ENCODE peak calls at places on chromosomes 6 and 20, in ten cellular contexts. One of them, this sample, is unnamed.

GRCh38 chr6:44122821-44123220 is 4.4 kb downstream of the MRPL14 start:
- DNase-seq in IMR-90: no peak
- DNase-seq in activated CD4-positive, alpha-beta T cell treated with anti-CD3 and anti-CD28 coated beads for 4 hours: no peak
- DNase-seq in lower lobe of right lung: no peak
- DNase-seq in HEK293T: no peak
- DNase-seq in dorsolateral prefrontal cortex: no peak
- DNase-seq in T-helper 9 cell: no peak
- DNase-seq in 8988T: no peak
- DNase-seq in astrocyte of the spinal cord: peak
- DNase-seq in left cardiac atrium: no peak
- DNase-seq in this sample: no peak

GRCh38 chr20:45861157-45862075 is 4.0 kb downstream of the ZSWIM3 start:
- DNase-seq in left cardiac atrium: no peak
- DNase-seq in activated CD4-positive, alpha-beta T cell treated with anti-CD3 and anti-CD28 coated beads for 4 hours: no peak
- DNase-seq in T-helper 9 cell: no peak
- DNase-seq in astrocyte of the spinal cord: no peak
- DNase-seq in HEK293T: no peak
- DNase-seq in 8988T: no peak
- DNase-seq in IMR-90: no peak
- DNase-seq in lower lobe of right lung: no peak
- DNase-seq in dorsolateral prefrontal cortex: no peak
- DNase-seq in this sample: no peak

GRCh38 chr6:111242452-111242851 is 155.1 kb downstream of the SLC16A10 start:
- DNase-seq in astrocyte of the spinal cord: peak
- DNase-seq in 8988T: no peak
- DNase-seq in dorsolateral prefrontal cortex: no peak
- DNase-seq in lower lobe of right lung: no peak
- DNase-seq in left cardiac atrium: no peak
- DNase-seq in IMR-90: peak
- DNase-seq in activated CD4-positive, alpha-beta T cell treated with anti-CD3 and anti-CD28 coated beads for 4 hours: no peak
- DNase-seq in HEK293T: no peak
- DNase-seq in T-helper 9 cell: no peak
- DNase-seq in this sample: no peak

GRCh38 chr6:169654590-169655391 is 47.0 kb downstream of the WDR27 start:
- DNase-seq in left cardiac atrium: peak
- DNase-seq in activated CD4-positive, alpha-beta T cell treated with anti-CD3 and anti-CD28 coated beads for 4 hours: peak
- DNase-seq in lower lobe of right lung: peak
- DNase-seq in T-helper 9 cell: peak
- DNase-seq in dorsolateral prefrontal cortex: peak
- DNase-seq in astrocyte of the spinal cord: peak
- DNase-seq in IMR-90: peak
- DNase-seq in 8988T: no peak
- DNase-seq in HEK293T: no peak
- DNase-seq in this sample: peak

GRCh38 chr6:117907600-117908245 is 659 bp downstream of the SLC35F1 start:
- DNase-seq in left cardiac atrium: peak
- DNase-seq in astrocyte of the spinal cord: no peak
- DNase-seq in T-helper 9 cell: no peak
- DNase-seq in dorsolateral prefrontal cortex: no peak
- DNase-seq in activated CD4-positive, alpha-beta T cell treated with anti-CD3 and anti-CD28 coated beads for 4 hours: no peak
- DNase-seq in lower lobe of right lung: peak
- DNase-seq in 8988T: no peak
- DNase-seq in IMR-90: no peak
- DNase-seq in HEK293T: peak
- DNase-seq in this sample: no peak

GRCh38 chr6:106134906-106135634 is 48.9 kb downstream of the PRDM1 start:
- DNase-seq in IMR-90: no peak
- DNase-seq in activated CD4-positive, alpha-beta T cell treated with anti-CD3 and anti-CD28 coated beads for 4 hours: no peak
- DNase-seq in T-helper 9 cell: no peak
- DNase-seq in astrocyte of the spinal cord: peak
- DNase-seq in lower lobe of right lung: no peak
- DNase-seq in dorsolateral prefrontal cortex: no peak
- DNase-seq in 8988T: no peak
- DNase-seq in HEK293T: no peak
- DNase-seq in left cardiac atrium: no peak
- DNase-seq in this sample: no peak

GRCh38 chr20:56796345-56796744 is 167.2 kb downstream of the TFAP2C start:
- DNase-seq in left cardiac atrium: no peak
- DNase-seq in T-helper 9 cell: no peak
- DNase-seq in lower lobe of right lung: no peak
- DNase-seq in IMR-90: no peak
- DNase-seq in activated CD4-positive, alpha-beta T cell treated with anti-CD3 and anti-CD28 coated beads for 4 hours: no peak
- DNase-seq in dorsolateral prefrontal cortex: no peak
- DNase-seq in 8988T: no peak
- DNase-seq in astrocyte of the spinal cord: no peak
- DNase-seq in HEK293T: no peak
- DNase-seq in this sample: no peak

GRCh38 chr20:17849901-17850673 is 118.5 kb downstream of the SNX5 start:
- DNase-seq in left cardiac atrium: peak
- DNase-seq in T-helper 9 cell: no peak
- DNase-seq in dorsolateral prefrontal cortex: no peak
- DNase-seq in lower lobe of right lung: peak
- DNase-seq in HEK293T: no peak
- DNase-seq in activated CD4-positive, alpha-beta T cell treated with anti-CD3 and anti-CD28 coated beads for 4 hours: no peak
- DNase-seq in IMR-90: peak
- DNase-seq in 8988T: peak
- DNase-seq in astrocyte of the spinal cord: peak
- DNase-seq in this sample: no peak

GRCh38 chr20:62466071-62466760 is 9.6 kb downstream of the GATA5 start:
- DNase-seq in lower lobe of right lung: no peak
- DNase-seq in astrocyte of the spinal cord: no peak
- DNase-seq in activated CD4-positive, alpha-beta T cell treated with anti-CD3 and anti-CD28 coated beads for 4 hours: no peak
- DNase-seq in left cardiac atrium: no peak
- DNase-seq in 8988T: no peak
- DNase-seq in IMR-90: no peak
- DNase-seq in HEK293T: no peak
- DNase-seq in dorsolateral prefrontal cortex: no peak
- DNase-seq in T-helper 9 cell: no peak
- DNase-seq in this sample: no peak

GRCh38 chr6:146339716-146340115 is 203.9 kb upstream of the RAB32 start:
- DNase-seq in 8988T: no peak
- DNase-seq in dorsolateral prefrontal cortex: no peak
- DNase-seq in lower lobe of right lung: no peak
- DNase-seq in IMR-90: no peak
- DNase-seq in astrocyte of the spinal cord: peak
- DNase-seq in left cardiac atrium: no peak
- DNase-seq in HEK293T: no peak
- DNase-seq in activated CD4-positive, alpha-beta T cell treated with anti-CD3 and anti-CD28 coated beads for 4 hours: no peak
- DNase-seq in T-helper 9 cell: no peak
- DNase-seq in this sample: no peak

GRCh38 chr6:48825501-48826317 is 637.3 kb downstream of the MMUT start:
- DNase-seq in lower lobe of right lung: no peak
- DNase-seq in left cardiac atrium: no peak
- DNase-seq in dorsolateral prefrontal cortex: no peak
- DNase-seq in 8988T: no peak
- DNase-seq in HEK293T: no peak
- DNase-seq in IMR-90: peak
- DNase-seq in T-helper 9 cell: no peak
- DNase-seq in activated CD4-positive, alpha-beta T cell treated with anti-CD3 and anti-CD28 coated beads for 4 hours: no peak
- DNase-seq in astrocyte of the spinal cord: peak
- DNase-seq in this sample: no peak

GRCh38 chr6:57262901-57263694 is 41.0 kb upstream of the RAB23 start:
- DNase-seq in IMR-90: peak
- DNase-seq in astrocyte of the spinal cord: peak
- DNase-seq in T-helper 9 cell: no peak
- DNase-seq in dorsolateral prefrontal cortex: no peak
- DNase-seq in HEK293T: no peak
- DNase-seq in 8988T: no peak
- DNase-seq in activated CD4-positive, alpha-beta T cell treated with anti-CD3 and anti-CD28 coated beads for 4 hours: no peak
- DNase-seq in lower lobe of right lung: no peak
- DNase-seq in left cardiac atrium: peak
- DNase-seq in this sample: no peak

GRCh38 chr20:2236266-2236665 is 59.5 kb upstream of the TGM3 start:
- DNase-seq in astrocyte of the spinal cord: no peak
- DNase-seq in 8988T: no peak
- DNase-seq in lower lobe of right lung: no peak
- DNase-seq in T-helper 9 cell: no peak
- DNase-seq in HEK293T: no peak
- DNase-seq in IMR-90: peak
- DNase-seq in dorsolateral prefrontal cortex: no peak
- DNase-seq in activated CD4-positive, alpha-beta T cell treated with anti-CD3 and anti-CD28 coated beads for 4 hours: no peak
- DNase-seq in left cardiac atrium: no peak
- DNase-seq in this sample: no peak

GRCh38 chr6:116158641-116159040 is 32.7 kb upstream of the COL10A1 start:
- DNase-seq in lower lobe of right lung: no peak
- DNase-seq in IMR-90: peak
- DNase-seq in left cardiac atrium: no peak
- DNase-seq in activated CD4-positive, alpha-beta T cell treated with anti-CD3 and anti-CD28 coated beads for 4 hours: no peak
- DNase-seq in T-helper 9 cell: no peak
- DNase-seq in dorsolateral prefrontal cortex: no peak
- DNase-seq in 8988T: no peak
- DNase-seq in HEK293T: no peak
- DNase-seq in astrocyte of the spinal cord: peak
- DNase-seq in this sample: no peak

GRCh38 chr20:51221791-51222408 is 199.0 kb upstream of the KCNG1 start:
- DNase-seq in left cardiac atrium: no peak
- DNase-seq in IMR-90: peak
- DNase-seq in activated CD4-positive, alpha-beta T cell treated with anti-CD3 and anti-CD28 coated beads for 4 hours: no peak
- DNase-seq in HEK293T: no peak
- DNase-seq in astrocyte of the spinal cord: peak
- DNase-seq in dorsolateral prefrontal cortex: no peak
- DNase-seq in lower lobe of right lung: no peak
- DNase-seq in T-helper 9 cell: no peak
- DNase-seq in 8988T: no peak
- DNase-seq in this sample: no peak

GRCh38 chr20:3686867-3687321 is 5.1 kb upstream of the ADAM33 start:
- DNase-seq in activated CD4-positive, alpha-beta T cell treated with anti-CD3 and anti-CD28 coated beads for 4 hours: no peak
- DNase-seq in 8988T: no peak
- DNase-seq in lower lobe of right lung: no peak
- DNase-seq in astrocyte of the spinal cord: peak
- DNase-seq in left cardiac atrium: peak
- DNase-seq in IMR-90: peak
- DNase-seq in T-helper 9 cell: no peak
- DNase-seq in dorsolateral prefrontal cortex: peak
- DNase-seq in HEK293T: no peak
- DNase-seq in this sample: no peak

GRCh38 chr6:137202078-137202477 is 17.1 kb downstream of the IFNGR1 start:
- DNase-seq in 8988T: no peak
- DNase-seq in activated CD4-positive, alpha-beta T cell treated with anti-CD3 and anti-CD28 coated beads for 4 hours: no peak
- DNase-seq in dorsolateral prefrontal cortex: peak
- DNase-seq in HEK293T: no peak
- DNase-seq in lower lobe of right lung: no peak
- DNase-seq in IMR-90: no peak
- DNase-seq in astrocyte of the spinal cord: no peak
- DNase-seq in T-helper 9 cell: no peak
- DNase-seq in left cardiac atrium: no peak
- DNase-seq in this sample: no peak

GRCh38 chr6:12459945-12460800 is 170.0 kb downstream of the EDN1 start:
- DNase-seq in left cardiac atrium: no peak
- DNase-seq in 8988T: no peak
- DNase-seq in IMR-90: peak
- DNase-seq in lower lobe of right lung: no peak
- DNase-seq in dorsolateral prefrontal cortex: no peak
- DNase-seq in activated CD4-positive, alpha-beta T cell treated with anti-CD3 and anti-CD28 coated beads for 4 hours: no peak
- DNase-seq in astrocyte of the spinal cord: no peak
- DNase-seq in T-helper 9 cell: no peak
- DNase-seq in HEK293T: no peak
- DNase-seq in this sample: no peak

GRCh38 chr20:44540834-44541233 is 19.0 kb upstream of the SERINC3 start:
- DNase-seq in 8988T: no peak
- DNase-seq in left cardiac atrium: no peak
- DNase-seq in astrocyte of the spinal cord: peak
- DNase-seq in HEK293T: no peak
- DNase-seq in IMR-90: peak
- DNase-seq in T-helper 9 cell: no peak
- DNase-seq in dorsolateral prefrontal cortex: no peak
- DNase-seq in activated CD4-positive, alpha-beta T cell treated with anti-CD3 and anti-CD28 coated beads for 4 hours: no peak
- DNase-seq in lower lobe of right lung: no peak
- DNase-seq in this sample: no peak

GRCh38 chr6:119962505-119962904 is 612.9 kb upstream of the MAN1A1 start:
- DNase-seq in HEK293T: no peak
- DNase-seq in activated CD4-positive, alpha-beta T cell treated with anti-CD3 and anti-CD28 coated beads for 4 hours: no peak
- DNase-seq in T-helper 9 cell: no peak
- DNase-seq in lower lobe of right lung: no peak
- DNase-seq in left cardiac atrium: no peak
- DNase-seq in dorsolateral prefrontal cortex: no peak
- DNase-seq in 8988T: no peak
- DNase-seq in IMR-90: no peak
- DNase-seq in astrocyte of the spinal cord: no peak
- DNase-seq in this sample: no peak

GRCh38 chr6:105015482-105015881 is 58.6 kb downstream of the LIN28B start:
- DNase-seq in lower lobe of right lung: no peak
- DNase-seq in left cardiac atrium: no peak
- DNase-seq in dorsolateral prefrontal cortex: no peak
- DNase-seq in HEK293T: no peak
- DNase-seq in IMR-90: peak
- DNase-seq in astrocyte of the spinal cord: peak
- DNase-seq in 8988T: no peak
- DNase-seq in T-helper 9 cell: no peak
- DNase-seq in activated CD4-positive, alpha-beta T cell treated with anti-CD3 and anti-CD28 coated beads for 4 hours: no peak
- DNase-seq in this sample: no peak